ENCODE peak calls at places on chromosomes 1 and 21, in eight cellular contexts. One of them, this sample, is unnamed.

GRCh38 chr1:107662976-107663375 is 302.0 kb downstream of the VAV3 start:
- DNase-seq in T-cell: no peak
- DNase-seq in tibial artery: no peak
- DNase-seq in MCF 10A: no peak
- DNase-seq in AG20443: no peak
- DNase-seq in psoas muscle: no peak
- DNase-seq in NCI-H2171: no peak
- DNase-seq in EL: no peak
- DNase-seq in this sample: no peak

GRCh38 chr1:96748078-96748477 is 26.5 kb downstream of the PTBP2 start:
- DNase-seq in T-cell: no peak
- DNase-seq in tibial artery: no peak
- DNase-seq in MCF 10A: no peak
- DNase-seq in AG20443: no peak
- DNase-seq in psoas muscle: no peak
- DNase-seq in NCI-H2171: no peak
- DNase-seq in EL: no peak
- DNase-seq in this sample: no peak

GRCh38 chr21:33384851-33385331 is 18.3 kb upstream of the IFNGR2 start:
- DNase-seq in T-cell: peak
- DNase-seq in tibial artery: no peak
- DNase-seq in MCF 10A: no peak
- DNase-seq in AG20443: no peak
- DNase-seq in psoas muscle: no peak
- DNase-seq in NCI-H2171: no peak
- DNase-seq in EL: no peak
- DNase-seq in this sample: peak

GRCh38 chr1:111406325-111406768 is 21.2 kb downstream of the OVGP1 start:
- DNase-seq in T-cell: peak
- DNase-seq in tibial artery: no peak
- DNase-seq in MCF 10A: peak
- DNase-seq in AG20443: no peak
- DNase-seq in psoas muscle: no peak
- DNase-seq in NCI-H2171: no peak
- DNase-seq in EL: no peak
- DNase-seq in this sample: peak

GRCh38 chr1:186418503-186418902 is 42.4 kb downstream of the PDC start:
- DNase-seq in T-cell: no peak
- DNase-seq in tibial artery: no peak
- DNase-seq in MCF 10A: no peak
- DNase-seq in AG20443: no peak
- DNase-seq in psoas muscle: no peak
- DNase-seq in NCI-H2171: no peak
- DNase-seq in EL: no peak
- DNase-seq in this sample: no peak

GRCh38 chr1:151146072-151146415 is 387 bp downstream of the SEMA6C start:
- DNase-seq in T-cell: no peak
- DNase-seq in tibial artery: no peak
- DNase-seq in MCF 10A: no peak
- DNase-seq in AG20443: no peak
- DNase-seq in psoas muscle: no peak
- DNase-seq in NCI-H2171: no peak
- DNase-seq in EL: peak
- DNase-seq in this sample: no peak

GRCh38 chr1:207304710-207305151 is 16.7 kb upstream of the CD55 start:
- DNase-seq in T-cell: no peak
- DNase-seq in tibial artery: no peak
- DNase-seq in MCF 10A: peak
- DNase-seq in AG20443: no peak
- DNase-seq in psoas muscle: no peak
- DNase-seq in NCI-H2171: no peak
- DNase-seq in EL: peak
- DNase-seq in this sample: no peak

GRCh38 chr21:29163381-29164115 is 33.1 kb downstream of the MAP3K7CL start:
- DNase-seq in T-cell: no peak
- DNase-seq in tibial artery: no peak
- DNase-seq in MCF 10A: peak
- DNase-seq in AG20443: no peak
- DNase-seq in psoas muscle: no peak
- DNase-seq in NCI-H2171: no peak
- DNase-seq in EL: peak
- DNase-seq in this sample: no peak

GRCh38 chr1:221557024-221557423 is 184.9 kb downstream of the DUSP10 start:
- DNase-seq in T-cell: no peak
- DNase-seq in tibial artery: no peak
- DNase-seq in MCF 10A: no peak
- DNase-seq in AG20443: no peak
- DNase-seq in psoas muscle: no peak
- DNase-seq in NCI-H2171: no peak
- DNase-seq in EL: peak
- DNase-seq in this sample: no peak

GRCh38 chr1:201636065-201636464 is 97.1 kb downstream of the NAV1 start:
- DNase-seq in T-cell: no peak
- DNase-seq in tibial artery: no peak
- DNase-seq in MCF 10A: no peak
- DNase-seq in AG20443: no peak
- DNase-seq in psoas muscle: no peak
- DNase-seq in NCI-H2171: no peak
- DNase-seq in EL: no peak
- DNase-seq in this sample: no peak

GRCh38 chr1:158019177-158019868 is 25.9 kb downstream of the KIRREL1 start:
- DNase-seq in T-cell: no peak
- DNase-seq in tibial artery: peak
- DNase-seq in MCF 10A: peak
- DNase-seq in AG20443: peak
- DNase-seq in psoas muscle: no peak
- DNase-seq in NCI-H2171: no peak
- DNase-seq in EL: peak
- DNase-seq in this sample: no peak

GRCh38 chr1:65260851-65261473 is 48.4 kb upstream of the DNAJC6 start:
- DNase-seq in T-cell: no peak
- DNase-seq in tibial artery: no peak
- DNase-seq in MCF 10A: peak
- DNase-seq in AG20443: peak
- DNase-seq in psoas muscle: no peak
- DNase-seq in NCI-H2171: no peak
- DNase-seq in EL: peak
- DNase-seq in this sample: no peak

GRCh38 chr1:34686531-34686930 is 68.3 kb upstream of the GJB5 start:
- DNase-seq in T-cell: no peak
- DNase-seq in tibial artery: no peak
- DNase-seq in MCF 10A: no peak
- DNase-seq in AG20443: no peak
- DNase-seq in psoas muscle: no peak
- DNase-seq in NCI-H2171: no peak
- DNase-seq in EL: no peak
- DNase-seq in this sample: no peak

GRCh38 chr1:42958488-42959317 is at the start of gene SLC2A1:
- DNase-seq in T-cell: peak
- DNase-seq in tibial artery: peak
- DNase-seq in MCF 10A: peak
- DNase-seq in AG20443: peak
- DNase-seq in psoas muscle: peak
- DNase-seq in NCI-H2171: peak
- DNase-seq in EL: peak
- DNase-seq in this sample: peak

GRCh38 chr1:8020032-8020431 is 6.1 kb downstream of the ERRFI1 start:
- DNase-seq in T-cell: no peak
- DNase-seq in tibial artery: no peak
- DNase-seq in MCF 10A: peak
- DNase-seq in AG20443: no peak
- DNase-seq in psoas muscle: no peak
- DNase-seq in NCI-H2171: no peak
- DNase-seq in EL: peak
- DNase-seq in this sample: no peak

GRCh38 chr1:167860231-167860923 is 53.6 kb downstream of the ADCY10 start:
- DNase-seq in T-cell: no peak
- DNase-seq in tibial artery: no peak
- DNase-seq in MCF 10A: peak
- DNase-seq in AG20443: peak
- DNase-seq in psoas muscle: no peak
- DNase-seq in NCI-H2171: peak
- DNase-seq in EL: peak
- DNase-seq in this sample: no peak

GRCh38 chr1:33087677-33088076 is 6.7 kb downstream of the AZIN2 start:
- DNase-seq in T-cell: no peak
- DNase-seq in tibial artery: no peak
- DNase-seq in MCF 10A: no peak
- DNase-seq in AG20443: no peak
- DNase-seq in psoas muscle: no peak
- DNase-seq in NCI-H2171: no peak
- DNase-seq in EL: no peak
- DNase-seq in this sample: no peak

GRCh38 chr1:225977937-225978748 is 21.0 kb downstream of the SDE2 start:
- DNase-seq in T-cell: no peak
- DNase-seq in tibial artery: no peak
- DNase-seq in MCF 10A: no peak
- DNase-seq in AG20443: no peak
- DNase-seq in psoas muscle: peak
- DNase-seq in NCI-H2171: no peak
- DNase-seq in EL: no peak
- DNase-seq in this sample: no peak

GRCh38 chr1:116147972-116148371 is 36.8 kb downstream of the MAB21L3 start:
- DNase-seq in T-cell: no peak
- DNase-seq in tibial artery: no peak
- DNase-seq in MCF 10A: no peak
- DNase-seq in AG20443: no peak
- DNase-seq in psoas muscle: no peak
- DNase-seq in NCI-H2171: no peak
- DNase-seq in EL: peak
- DNase-seq in this sample: no peak

GRCh38 chr1:55898191-55898590 is 681.2 kb downstream of the PLPP3 start:
- DNase-seq in T-cell: no peak
- DNase-seq in tibial artery: no peak
- DNase-seq in MCF 10A: peak
- DNase-seq in AG20443: peak
- DNase-seq in psoas muscle: no peak
- DNase-seq in NCI-H2171: no peak
- DNase-seq in EL: peak
- DNase-seq in this sample: no peak

GRCh38 chr1:89043940-89044339 is 21.1 kb downstream of the GBP1 start:
- DNase-seq in T-cell: no peak
- DNase-seq in tibial artery: no peak
- DNase-seq in MCF 10A: no peak
- DNase-seq in AG20443: no peak
- DNase-seq in psoas muscle: no peak
- DNase-seq in NCI-H2171: no peak
- DNase-seq in EL: no peak
- DNase-seq in this sample: no peak

GRCh38 chr1:52054496-52055065 is 410 bp downstream of the TXNDC12 start:
- DNase-seq in T-cell: no peak
- DNase-seq in tibial artery: no peak
- DNase-seq in MCF 10A: no peak
- DNase-seq in AG20443: no peak
- DNase-seq in psoas muscle: no peak
- DNase-seq in NCI-H2171: no peak
- DNase-seq in EL: no peak
- DNase-seq in this sample: peak

GRCh38 chr1:68210027-68210426 is 22.3 kb downstream of the WLS start:
- DNase-seq in T-cell: no peak
- DNase-seq in tibial artery: no peak
- DNase-seq in MCF 10A: no peak
- DNase-seq in AG20443: no peak
- DNase-seq in psoas muscle: no peak
- DNase-seq in NCI-H2171: no peak
- DNase-seq in EL: no peak
- DNase-seq in this sample: no peak

GRCh38 chr1:208791458-208791857 is 547.3 kb upstream of the PLXNA2 start:
- DNase-seq in T-cell: no peak
- DNase-seq in tibial artery: no peak
- DNase-seq in MCF 10A: no peak
- DNase-seq in AG20443: peak
- DNase-seq in psoas muscle: no peak
- DNase-seq in NCI-H2171: no peak
- DNase-seq in EL: peak
- DNase-seq in this sample: no peak

GRCh38 chr1:25651824-25652741 is 35.5 kb downstream of the MAN1C1 start:
- DNase-seq in T-cell: no peak
- DNase-seq in tibial artery: peak
- DNase-seq in MCF 10A: no peak
- DNase-seq in AG20443: no peak
- DNase-seq in psoas muscle: peak
- DNase-seq in NCI-H2171: no peak
- DNase-seq in EL: no peak
- DNase-seq in this sample: no peak

GRCh38 chr1:161427733-161428516 is 60.2 kb upstream of the CFAP126 start:
- DNase-seq in T-cell: no peak
- DNase-seq in tibial artery: no peak
- DNase-seq in MCF 10A: peak
- DNase-seq in AG20443: peak
- DNase-seq in psoas muscle: no peak
- DNase-seq in NCI-H2171: no peak
- DNase-seq in EL: peak
- DNase-seq in this sample: peak

GRCh38 chr1:72063364-72063763 is 219.0 kb downstream of the NEGR1 start:
- DNase-seq in T-cell: no peak
- DNase-seq in tibial artery: no peak
- DNase-seq in MCF 10A: peak
- DNase-seq in AG20443: no peak
- DNase-seq in psoas muscle: no peak
- DNase-seq in NCI-H2171: no peak
- DNase-seq in EL: no peak
- DNase-seq in this sample: no peak

GRCh38 chr1:90761781-90762589 is 44.9 kb upstream of the BARHL2 start:
- DNase-seq in T-cell: no peak
- DNase-seq in tibial artery: no peak
- DNase-seq in MCF 10A: no peak
- DNase-seq in AG20443: no peak
- DNase-seq in psoas muscle: no peak
- DNase-seq in NCI-H2171: no peak
- DNase-seq in EL: no peak
- DNase-seq in this sample: no peak